ENCODE peak calls at places on chromosomes 1 and 21, in seven cellular contexts. One of them, this sample, is unnamed.

GRCh38 chr21:44857127-44857892 is 16.2 kb downstream of the PTTG1IP start:
- DNase-seq in RWPE2: no peak
- DNase-seq in cardiac muscle cell: no peak
- DNase-seq in AG04450: no peak
- DNase-seq in GM20000: no peak
- DNase-seq in Calu3: no peak
- DNase-seq in tibial artery: no peak
- DNase-seq in this sample: no peak

GRCh38 chr1:153532161-153532560 is 3.6 kb downstream of the S100A6 start:
- DNase-seq in Calu3: no peak
- DNase-seq in GM20000: no peak
- DNase-seq in AG04450: no peak
- DNase-seq in tibial artery: no peak
- DNase-seq in cardiac muscle cell: no peak
- DNase-seq in RWPE2: no peak
- DNase-seq in this sample: no peak

GRCh38 chr1:62687421-62687902 is 724 bp downstream of the DOCK7 start:
- DNase-seq in AG04450: no peak
- DNase-seq in tibial artery: peak
- DNase-seq in RWPE2: no peak
- DNase-seq in Calu3: peak
- DNase-seq in GM20000: peak
- DNase-seq in cardiac muscle cell: peak
- DNase-seq in this sample: no peak

GRCh38 chr21:17794631-17795030 is 24.5 kb downstream of the C21orf91 start:
- DNase-seq in cardiac muscle cell: no peak
- DNase-seq in AG04450: no peak
- DNase-seq in GM20000: no peak
- DNase-seq in tibial artery: no peak
- DNase-seq in RWPE2: no peak
- DNase-seq in Calu3: no peak
- DNase-seq in this sample: no peak

GRCh38 chr21:42219606-42220137 is 732 bp downstream of the ABCG1 start:
- DNase-seq in cardiac muscle cell: peak
- DNase-seq in Calu3: no peak
- DNase-seq in GM20000: peak
- DNase-seq in AG04450: no peak
- DNase-seq in RWPE2: no peak
- DNase-seq in tibial artery: no peak
- DNase-seq in this sample: no peak

GRCh38 chr21:44377201-44377921 is 23.9 kb downstream of the TRPM2 start:
- DNase-seq in AG04450: no peak
- DNase-seq in RWPE2: no peak
- DNase-seq in tibial artery: no peak
- DNase-seq in Calu3: no peak
- DNase-seq in GM20000: no peak
- DNase-seq in cardiac muscle cell: peak
- DNase-seq in this sample: peak

GRCh38 chr1:165815725-165816124 is 11.7 kb upstream of the UCK2 start:
- DNase-seq in GM20000: no peak
- DNase-seq in AG04450: no peak
- DNase-seq in cardiac muscle cell: peak
- DNase-seq in RWPE2: no peak
- DNase-seq in tibial artery: no peak
- DNase-seq in Calu3: no peak
- DNase-seq in this sample: no peak

GRCh38 chr1:24951810-24952412 is 21.8 kb upstream of the RUNX3 start:
- DNase-seq in AG04450: no peak
- DNase-seq in tibial artery: no peak
- DNase-seq in RWPE2: no peak
- DNase-seq in cardiac muscle cell: no peak
- DNase-seq in GM20000: no peak
- DNase-seq in Calu3: no peak
- DNase-seq in this sample: no peak

GRCh38 chr1:181126289-181126688 is 37.8 kb downstream of the IER5 start:
- DNase-seq in GM20000: no peak
- DNase-seq in tibial artery: no peak
- DNase-seq in cardiac muscle cell: no peak
- DNase-seq in Calu3: no peak
- DNase-seq in AG04450: no peak
- DNase-seq in RWPE2: no peak
- DNase-seq in this sample: no peak

GRCh38 chr1:119808491-119808890 is 2.8 kb downstream of the REG4 start:
- DNase-seq in AG04450: no peak
- DNase-seq in Calu3: no peak
- DNase-seq in cardiac muscle cell: no peak
- DNase-seq in GM20000: no peak
- DNase-seq in RWPE2: no peak
- DNase-seq in tibial artery: no peak
- DNase-seq in this sample: no peak

GRCh38 chr1:66331641-66332523 is 202.1 kb upstream of the SGIP1 start:
- DNase-seq in Calu3: peak
- DNase-seq in AG04450: peak
- DNase-seq in RWPE2: no peak
- DNase-seq in GM20000: no peak
- DNase-seq in cardiac muscle cell: peak
- DNase-seq in tibial artery: peak
- DNase-seq in this sample: peak

GRCh38 chr1:64920936-64921589 is 45.3 kb downstream of the JAK1 start:
- DNase-seq in RWPE2: no peak
- DNase-seq in GM20000: no peak
- DNase-seq in AG04450: no peak
- DNase-seq in Calu3: no peak
- DNase-seq in tibial artery: no peak
- DNase-seq in cardiac muscle cell: no peak
- DNase-seq in this sample: no peak

GRCh38 chr21:44952929-44953627 is 13.2 kb downstream of the SLX9 start:
- DNase-seq in GM20000: no peak
- DNase-seq in tibial artery: no peak
- DNase-seq in cardiac muscle cell: no peak
- DNase-seq in Calu3: no peak
- DNase-seq in RWPE2: no peak
- DNase-seq in AG04450: no peak
- DNase-seq in this sample: no peak

GRCh38 chr1:180228648-180229482 is 1.2 kb upstream of the LHX4 start:
- DNase-seq in tibial artery: no peak
- DNase-seq in GM20000: peak
- DNase-seq in AG04450: no peak
- DNase-seq in cardiac muscle cell: peak
- DNase-seq in Calu3: peak
- DNase-seq in RWPE2: no peak
- DNase-seq in this sample: no peak

GRCh38 chr1:156073740-156074139 is 8.5 kb downstream of the MEX3A start:
- DNase-seq in tibial artery: no peak
- DNase-seq in RWPE2: no peak
- DNase-seq in AG04450: no peak
- DNase-seq in GM20000: no peak
- DNase-seq in cardiac muscle cell: peak
- DNase-seq in Calu3: no peak
- DNase-seq in this sample: no peak

GRCh38 chr1:153324912-153325311 is 12.2 kb upstream of the PGLYRP3 start:
- DNase-seq in cardiac muscle cell: no peak
- DNase-seq in tibial artery: no peak
- DNase-seq in Calu3: no peak
- DNase-seq in AG04450: no peak
- DNase-seq in RWPE2: no peak
- DNase-seq in GM20000: no peak
- DNase-seq in this sample: no peak

GRCh38 chr1:201011616-201012015 is 11.9 kb downstream of the KIF21B start:
- DNase-seq in cardiac muscle cell: no peak
- DNase-seq in Calu3: no peak
- DNase-seq in tibial artery: no peak
- DNase-seq in AG04450: no peak
- DNase-seq in RWPE2: no peak
- DNase-seq in GM20000: no peak
- DNase-seq in this sample: no peak

GRCh38 chr1:155081472-155082300 is 3.0 kb downstream of the EFNA3 start:
- DNase-seq in cardiac muscle cell: peak
- DNase-seq in tibial artery: no peak
- DNase-seq in RWPE2: no peak
- DNase-seq in GM20000: no peak
- DNase-seq in AG04450: no peak
- DNase-seq in Calu3: no peak
- DNase-seq in this sample: no peak

GRCh38 chr1:203557390-203557789 is 63.4 kb downstream of the OPTC start:
- DNase-seq in RWPE2: no peak
- DNase-seq in cardiac muscle cell: no peak
- DNase-seq in AG04450: no peak
- DNase-seq in tibial artery: peak
- DNase-seq in GM20000: no peak
- DNase-seq in Calu3: no peak
- DNase-seq in this sample: no peak

GRCh38 chr1:2513939-2514650 is 12.3 kb downstream of the PANK4 start:
- DNase-seq in AG04450: no peak
- DNase-seq in GM20000: no peak
- DNase-seq in tibial artery: no peak
- DNase-seq in Calu3: no peak
- DNase-seq in cardiac muscle cell: no peak
- DNase-seq in RWPE2: no peak
- DNase-seq in this sample: no peak

GRCh38 chr1:199121047-199121446 is 482.2 kb downstream of the PTPRC start:
- DNase-seq in cardiac muscle cell: no peak
- DNase-seq in GM20000: no peak
- DNase-seq in AG04450: no peak
- DNase-seq in tibial artery: no peak
- DNase-seq in Calu3: no peak
- DNase-seq in RWPE2: no peak
- DNase-seq in this sample: no peak

GRCh38 chr1:199122532-199123311 is 483.9 kb downstream of the PTPRC start:
- DNase-seq in Calu3: peak
- DNase-seq in cardiac muscle cell: no peak
- DNase-seq in RWPE2: no peak
- DNase-seq in tibial artery: no peak
- DNase-seq in GM20000: no peak
- DNase-seq in AG04450: no peak
- DNase-seq in this sample: no peak

GRCh38 chr1:199124351-199124750 is 485.5 kb downstream of the PTPRC start:
- DNase-seq in GM20000: no peak
- DNase-seq in RWPE2: no peak
- DNase-seq in AG04450: no peak
- DNase-seq in tibial artery: no peak
- DNase-seq in Calu3: no peak
- DNase-seq in cardiac muscle cell: no peak
- DNase-seq in this sample: no peak

GRCh38 chr1:199122085-199122484 is 483.2 kb downstream of the PTPRC start:
- DNase-seq in Calu3: no peak
- DNase-seq in GM20000: no peak
- DNase-seq in cardiac muscle cell: no peak
- DNase-seq in AG04450: no peak
- DNase-seq in RWPE2: no peak
- DNase-seq in tibial artery: no peak
- DNase-seq in this sample: no peak

GRCh38 chr1:199123615-199124014 is 484.8 kb downstream of the PTPRC start:
- DNase-seq in GM20000: no peak
- DNase-seq in RWPE2: no peak
- DNase-seq in AG04450: peak
- DNase-seq in tibial artery: no peak
- DNase-seq in cardiac muscle cell: no peak
- DNase-seq in Calu3: no peak
- DNase-seq in this sample: no peak
- TF ChIP-seq CTCF in GM20000: no peak
- TF ChIP-seq CTCF in RWPE2: no peak
- TF ChIP-seq CTCF in AG04450: no peak
- TF ChIP-seq CTCF in tibial artery: no peak
- TF ChIP-seq CTCF in cardiac muscle cell: no peak
- TF ChIP-seq CTCF in Calu3: no peak
- TF ChIP-seq CTCF in this sample: no peak

GRCh38 chr21:38561613-38562012 is 63.3 kb upstream of the ERG start:
- DNase-seq in cardiac muscle cell: no peak
- DNase-seq in AG04450: no peak
- DNase-seq in Calu3: no peak
- DNase-seq in tibial artery: no peak
- DNase-seq in RWPE2: no peak
- DNase-seq in GM20000: no peak
- DNase-seq in this sample: no peak

GRCh38 chr21:38556390-38556789 is 58.1 kb upstream of the ERG start:
- DNase-seq in AG04450: no peak
- DNase-seq in GM20000: no peak
- DNase-seq in Calu3: no peak
- DNase-seq in RWPE2: no peak
- DNase-seq in tibial artery: no peak
- DNase-seq in cardiac muscle cell: no peak
- DNase-seq in this sample: no peak

GRCh38 chr21:38562182-38562581 is 63.9 kb upstream of the ERG start:
- DNase-seq in Calu3: no peak
- DNase-seq in RWPE2: no peak
- DNase-seq in cardiac muscle cell: no peak
- DNase-seq in tibial artery: no peak
- DNase-seq in AG04450: no peak
- DNase-seq in GM20000: no peak
- DNase-seq in this sample: no peak

GRCh38 chr21:38561205-38561604 is 62.9 kb upstream of the ERG start:
- DNase-seq in tibial artery: no peak
- DNase-seq in AG04450: no peak
- DNase-seq in cardiac muscle cell: no peak
- DNase-seq in Calu3: no peak
- DNase-seq in RWPE2: no peak
- DNase-seq in GM20000: no peak
- DNase-seq in this sample: no peak
- TF ChIP-seq CTCF in tibial artery: no peak
- TF ChIP-seq CTCF in AG04450: no peak
- TF ChIP-seq CTCF in cardiac muscle cell: no peak
- TF ChIP-seq CTCF in Calu3: no peak
- TF ChIP-seq CTCF in RWPE2: no peak
- TF ChIP-seq CTCF in GM20000: no peak
- TF ChIP-seq CTCF in this sample: no peak

GRCh38 chr21:25881524-25882376 is 147.0 kb downstream of the GABPA start:
- DNase-seq in AG04450: peak
- DNase-seq in GM20000: peak
- DNase-seq in cardiac muscle cell: peak
- DNase-seq in Calu3: peak
- DNase-seq in tibial artery: peak
- DNase-seq in RWPE2: no peak
- DNase-seq in this sample: no peak
- TF ChIP-seq CTCF in AG04450: peak
- TF ChIP-seq CTCF in GM20000: peak
- TF ChIP-seq CTCF in cardiac muscle cell: peak
- TF ChIP-seq CTCF in Calu3: peak
- TF ChIP-seq CTCF in tibial artery: peak
- TF ChIP-seq CTCF in RWPE2: peak
- TF ChIP-seq CTCF in this sample: peak

GRCh38 chr1:194104247-194104844 is 917.9 kb upstream of the B3GALT2 start:
- DNase-seq in GM20000: no peak
- DNase-seq in AG04450: no peak
- DNase-seq in RWPE2: no peak
- DNase-seq in cardiac muscle cell: peak
- DNase-seq in tibial artery: no peak
- DNase-seq in Calu3: no peak
- DNase-seq in this sample: no peak

GRCh38 chr1:194105381-194105780 is 919.0 kb upstream of the B3GALT2 start:
- DNase-seq in GM20000: no peak
- DNase-seq in cardiac muscle cell: no peak
- DNase-seq in RWPE2: no peak
- DNase-seq in AG04450: no peak
- DNase-seq in tibial artery: no peak
- DNase-seq in Calu3: no peak
- DNase-seq in this sample: no peak

GRCh38 chr1:194103516-194104246 is 917.3 kb upstream of the B3GALT2 start:
- DNase-seq in AG04450: no peak
- DNase-seq in tibial artery: no peak
- DNase-seq in Calu3: no peak
- DNase-seq in cardiac muscle cell: no peak
- DNase-seq in RWPE2: no peak
- DNase-seq in GM20000: no peak
- DNase-seq in this sample: no peak

GRCh38 chr1:194102607-194103006 is 916.2 kb upstream of the B3GALT2 start:
- DNase-seq in RWPE2: no peak
- DNase-seq in cardiac muscle cell: no peak
- DNase-seq in tibial artery: no peak
- DNase-seq in AG04450: no peak
- DNase-seq in GM20000: no peak
- DNase-seq in Calu3: no peak
- DNase-seq in this sample: no peak
- TF ChIP-seq CTCF in RWPE2: no peak
- TF ChIP-seq CTCF in cardiac muscle cell: peak
- TF ChIP-seq CTCF in tibial artery: no peak
- TF ChIP-seq CTCF in AG04450: no peak
- TF ChIP-seq CTCF in GM20000: no peak
- TF ChIP-seq CTCF in Calu3: peak
- TF ChIP-seq CTCF in this sample: peak

This sample was measured in chondrocyte.